ENCODE peak calls at places on chromosome 13, in four cellular contexts. R, Q, G and I are unnamed samples.

GRCh38 chr13:102999498-102999897 is 66.7 kb downstream of the SLC10A2 start:
- DNase-seq in R (no peak), Q (no peak), G (no peak), I (no peak)

GRCh38 chr13:50015263-50015662 is at the start of gene KCNRG:
- DNase-seq in R (no peak), Q (peak), G (peak), I (no peak)

GRCh38 chr13:100068532-100068931 is 20.4 kb upstream of the PCCA start:
- DNase-seq in R (no peak), Q (no peak), G (no peak), I (no peak)

GRCh38 chr13:99873832-99874430 is 97.6 kb downstream of the ZIC5 start:
- DNase-seq in R (no peak), Q (no peak), G (no peak), I (no peak)

GRCh38 chr13:70043685-70044084 is 63.9 kb upstream of the ATXN8OS start:
- DNase-seq in R (no peak), Q (no peak), G (no peak), I (no peak)

GRCh38 chr13:107373551-107373950 is 805.6 kb upstream of the ARGLU1 start:
- DNase-seq in R (no peak), Q (peak), G (peak), I (no peak)

GRCh38 chr13:61880576-61881283 is 465.1 kb upstream of the PCDH20 start:
- DNase-seq in R (no peak), Q (peak), G (no peak), I (no peak)

GRCh38 chr13:94886191-94886590 is 173.8 kb upstream of the SOX21 start:
- DNase-seq in R (no peak), Q (peak), G (peak), I (no peak)

GRCh38 chr13:28953714-28954113 is 133.6 kb downstream of the MTUS2 start:
- DNase-seq in R (no peak), Q (no peak), G (no peak), I (no peak)

GRCh38 chr13:59416561-59416960 is 747.2 kb downstream of the DIAPH3 start:
- DNase-seq in R (no peak), Q (no peak), G (no peak), I (no peak)